ENCODE peak calls at places on chromosomes 13 and 19, in seven cellular contexts. One of them, this sample, is unnamed. For H3K27me3, the result is how much of the 10 kb centered on the place peaks cover.

GRCh38 chr13:43195551-43195950 is 172.2 kb downstream of the DNAJC15 start:
- DNase-seq in AG04450: no peak
- DNase-seq in aorta: no peak
- DNase-seq in dorsolateral prefrontal cortex: no peak
- DNase-seq in IMR-90: no peak
- DNase-seq in lung: no peak
- DNase-seq in MM.1S: no peak
- DNase-seq in this sample: no peak

GRCh38 chr19:55383789-55384575 is at the start of gene TMEM238:
- DNase-seq in MM.1S: peak
- DNase-seq in dorsolateral prefrontal cortex: peak
- DNase-seq in AG04450: no peak
- DNase-seq in lung: peak
- DNase-seq in IMR-90: peak
- DNase-seq in aorta: peak
- DNase-seq in this sample: no peak

GRCh38 chr19:51783373-51783772 is 11.6 kb upstream of the FPR3 start:
- DNase-seq in IMR-90: no peak
- DNase-seq in AG04450: no peak
- DNase-seq in aorta: no peak
- DNase-seq in MM.1S: no peak
- DNase-seq in dorsolateral prefrontal cortex: no peak
- DNase-seq in lung: no peak
- DNase-seq in this sample: no peak

GRCh38 chr13:33057019-33057785 is 41.0 kb downstream of the KL start:
- DNase-seq in IMR-90: peak
- DNase-seq in dorsolateral prefrontal cortex: no peak
- DNase-seq in AG04450: no peak
- DNase-seq in MM.1S: no peak
- DNase-seq in lung: no peak
- DNase-seq in aorta: no peak
- DNase-seq in this sample: peak

GRCh38 chr19:44758596-44758995 is 10.1 kb downstream of the BCL3 start:
- DNase-seq in lung: no peak
- DNase-seq in aorta: no peak
- DNase-seq in AG04450: no peak
- DNase-seq in MM.1S: no peak
- DNase-seq in dorsolateral prefrontal cortex: no peak
- DNase-seq in IMR-90: no peak
- DNase-seq in this sample: no peak

GRCh38 chr19:6800991-6801396 is 28.5 kb downstream of the VAV1 start:
- DNase-seq in IMR-90: peak
- DNase-seq in dorsolateral prefrontal cortex: no peak
- DNase-seq in lung: no peak
- DNase-seq in AG04450: no peak
- DNase-seq in aorta: no peak
- DNase-seq in MM.1S: peak
- DNase-seq in this sample: no peak

GRCh38 chr13:112441226-112441625 is 65.1 kb downstream of the SPACA7 start:
- DNase-seq in lung: no peak
- DNase-seq in AG04450: no peak
- DNase-seq in IMR-90: no peak
- DNase-seq in dorsolateral prefrontal cortex: no peak
- DNase-seq in MM.1S: no peak
- DNase-seq in aorta: peak
- DNase-seq in this sample: no peak

GRCh38 chr13:26549713-26550112 is 7.8 kb upstream of the WASF3 start:
- DNase-seq in dorsolateral prefrontal cortex: no peak
- DNase-seq in MM.1S: no peak
- DNase-seq in aorta: no peak
- DNase-seq in lung: no peak
- DNase-seq in IMR-90: no peak
- DNase-seq in AG04450: no peak
- DNase-seq in this sample: no peak

DNA sequence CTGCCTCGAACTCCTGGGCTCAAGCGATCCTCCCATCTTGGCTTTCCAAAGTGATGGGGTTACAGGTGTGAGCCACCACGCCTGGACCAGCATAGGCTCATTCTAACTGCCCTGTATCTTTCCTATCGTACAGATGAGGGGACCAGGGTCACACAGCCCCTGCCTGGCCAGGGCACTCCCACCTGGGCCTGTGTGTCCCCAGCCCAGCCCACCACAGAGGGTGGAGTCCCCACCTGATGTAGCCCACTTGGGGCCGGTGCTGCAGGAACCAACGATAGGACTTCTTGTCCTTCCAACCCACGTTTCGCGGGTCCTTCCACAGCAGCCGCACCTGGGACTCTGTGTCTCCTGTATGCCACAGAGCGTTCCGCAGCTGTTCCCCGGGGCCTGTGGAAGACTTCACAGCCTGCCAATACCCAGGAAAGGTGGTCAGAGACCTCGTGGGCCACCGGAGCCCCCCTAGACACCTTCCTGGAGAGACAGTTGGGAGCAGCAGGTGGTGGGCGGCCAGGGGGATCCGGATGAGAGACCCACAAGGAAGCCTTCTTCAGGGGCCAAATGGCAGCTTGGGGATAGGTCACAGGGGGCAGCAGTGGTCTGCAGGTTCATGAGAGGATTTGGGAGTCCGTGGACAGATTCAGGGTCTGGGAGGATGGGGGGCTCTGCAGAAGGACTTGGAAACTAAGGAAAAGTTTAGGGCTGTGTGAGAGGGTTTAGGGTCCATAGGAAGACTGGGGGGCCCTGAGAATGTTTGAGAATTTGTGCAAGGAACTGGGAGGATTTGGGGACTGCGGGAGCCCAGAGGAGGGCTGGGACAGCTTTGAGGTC is 6.9 kb downstream of the COMP start:
- DNase-seq in aorta: no peak
- DNase-seq in dorsolateral prefrontal cortex: no peak
- DNase-seq in IMR-90: no peak
- DNase-seq in AG04450: no peak
- DNase-seq in lung: no peak
- DNase-seq in MM.1S: no peak
- DNase-seq in this sample: no peak
- H3K27me3 ChIP-seq in aorta: under half
- H3K27me3 ChIP-seq in dorsolateral prefrontal cortex: under half
- H3K27me3 ChIP-seq in IMR-90: under half
- H3K27me3 ChIP-seq in AG04450: under half
- H3K27me3 ChIP-seq in lung: under half
- H3K27me3 ChIP-seq in MM.1S: under half
- H3K27me3 ChIP-seq in this sample: half or more

GRCh38 chr19:53977429-53977990 is 13.9 kb upstream of the CACNG6 start:
- DNase-seq in dorsolateral prefrontal cortex: peak
- DNase-seq in aorta: peak
- DNase-seq in lung: peak
- DNase-seq in IMR-90: peak
- DNase-seq in AG04450: peak
- DNase-seq in MM.1S: peak
- DNase-seq in this sample: peak
- H3K4me3 ChIP-seq in dorsolateral prefrontal cortex: peak
- H3K4me3 ChIP-seq in aorta: peak
- H3K4me3 ChIP-seq in lung: no peak
- H3K4me3 ChIP-seq in IMR-90: peak
- H3K4me3 ChIP-seq in AG04450: peak
- H3K4me3 ChIP-seq in MM.1S: no peak
- H3K4me3 ChIP-seq in this sample: peak

GRCh38 chr13:21529102-21529893 is 70.2 kb upstream of the ZDHHC20 start:
- DNase-seq in dorsolateral prefrontal cortex: no peak
- DNase-seq in aorta: no peak
- DNase-seq in IMR-90: no peak
- DNase-seq in AG04450: no peak
- DNase-seq in MM.1S: no peak
- DNase-seq in lung: no peak
- DNase-seq in this sample: no peak
- H3K27me3 ChIP-seq in dorsolateral prefrontal cortex: under half
- H3K27me3 ChIP-seq in aorta: under half
- H3K27me3 ChIP-seq in IMR-90: under half
- H3K27me3 ChIP-seq in AG04450: under half
- H3K27me3 ChIP-seq in MM.1S: under half
- H3K27me3 ChIP-seq in lung: under half
- H3K27me3 ChIP-seq in this sample: under half

GRCh38 chr13:106472621-106473020 is 62.8 kb downstream of the EFNB2 start:
- DNase-seq in aorta: no peak
- DNase-seq in IMR-90: no peak
- DNase-seq in AG04450: no peak
- DNase-seq in lung: no peak
- DNase-seq in dorsolateral prefrontal cortex: no peak
- DNase-seq in MM.1S: no peak
- DNase-seq in this sample: no peak

GRCh38 chr13:106477303-106477702 is 58.2 kb downstream of the EFNB2 start:
- DNase-seq in IMR-90: no peak
- DNase-seq in dorsolateral prefrontal cortex: no peak
- DNase-seq in aorta: no peak
- DNase-seq in AG04450: no peak
- DNase-seq in lung: no peak
- DNase-seq in MM.1S: no peak
- DNase-seq in this sample: no peak

GRCh38 chr13:106473174-106473573 is 62.3 kb downstream of the EFNB2 start:
- DNase-seq in AG04450: no peak
- DNase-seq in dorsolateral prefrontal cortex: no peak
- DNase-seq in lung: no peak
- DNase-seq in aorta: no peak
- DNase-seq in MM.1S: no peak
- DNase-seq in IMR-90: no peak
- DNase-seq in this sample: no peak

GRCh38 chr13:106475852-106476251 is 59.6 kb downstream of the EFNB2 start:
- DNase-seq in MM.1S: no peak
- DNase-seq in lung: no peak
- DNase-seq in dorsolateral prefrontal cortex: no peak
- DNase-seq in aorta: no peak
- DNase-seq in IMR-90: no peak
- DNase-seq in AG04450: no peak
- DNase-seq in this sample: no peak

GRCh38 chr13:106474906-106475305 is 60.6 kb downstream of the EFNB2 start:
- DNase-seq in AG04450: no peak
- DNase-seq in lung: no peak
- DNase-seq in MM.1S: no peak
- DNase-seq in IMR-90: no peak
- DNase-seq in aorta: no peak
- DNase-seq in dorsolateral prefrontal cortex: no peak
- DNase-seq in this sample: no peak
- H3K4me3 ChIP-seq in AG04450: no peak
- H3K4me3 ChIP-seq in lung: no peak
- H3K4me3 ChIP-seq in MM.1S: no peak
- H3K4me3 ChIP-seq in IMR-90: no peak
- H3K4me3 ChIP-seq in aorta: no peak
- H3K4me3 ChIP-seq in dorsolateral prefrontal cortex: no peak
- H3K4me3 ChIP-seq in this sample: no peak

GRCh38 chr13:94713556-94714182 is 1.3 kb upstream of the SOX21 start:
- DNase-seq in aorta: no peak
- DNase-seq in lung: no peak
- DNase-seq in AG04450: no peak
- DNase-seq in MM.1S: no peak
- DNase-seq in IMR-90: no peak
- DNase-seq in dorsolateral prefrontal cortex: no peak
- DNase-seq in this sample: no peak
- H3K27me3 ChIP-seq in aorta: under half
- H3K27me3 ChIP-seq in lung: under half
- H3K27me3 ChIP-seq in AG04450: half or more
- H3K27me3 ChIP-seq in MM.1S: under half
- H3K27me3 ChIP-seq in IMR-90: half or more
- H3K27me3 ChIP-seq in dorsolateral prefrontal cortex: under half
- H3K27me3 ChIP-seq in this sample: under half

GRCh38 chr19:11325544-11325943 is 13.9 kb downstream of the RAB3D start:
- DNase-seq in lung: no peak
- DNase-seq in MM.1S: no peak
- DNase-seq in dorsolateral prefrontal cortex: no peak
- DNase-seq in IMR-90: no peak
- DNase-seq in aorta: no peak
- DNase-seq in AG04450: no peak
- DNase-seq in this sample: no peak

GRCh38 chr19:11324079-11324661 is 15.3 kb downstream of the RAB3D start:
- DNase-seq in dorsolateral prefrontal cortex: no peak
- DNase-seq in IMR-90: peak
- DNase-seq in MM.1S: no peak
- DNase-seq in aorta: peak
- DNase-seq in AG04450: peak
- DNase-seq in lung: peak
- DNase-seq in this sample: peak

GRCh38 chr19:11322269-11323024 is 17.0 kb downstream of the RAB3D start:
- DNase-seq in IMR-90: peak
- DNase-seq in dorsolateral prefrontal cortex: no peak
- DNase-seq in MM.1S: no peak
- DNase-seq in aorta: no peak
- DNase-seq in AG04450: no peak
- DNase-seq in lung: no peak
- DNase-seq in this sample: no peak

GRCh38 chr19:11324748-11325389 is 14.6 kb downstream of the RAB3D start:
- DNase-seq in dorsolateral prefrontal cortex: no peak
- DNase-seq in AG04450: no peak
- DNase-seq in aorta: no peak
- DNase-seq in MM.1S: no peak
- DNase-seq in IMR-90: no peak
- DNase-seq in lung: no peak
- DNase-seq in this sample: no peak

DNA sequence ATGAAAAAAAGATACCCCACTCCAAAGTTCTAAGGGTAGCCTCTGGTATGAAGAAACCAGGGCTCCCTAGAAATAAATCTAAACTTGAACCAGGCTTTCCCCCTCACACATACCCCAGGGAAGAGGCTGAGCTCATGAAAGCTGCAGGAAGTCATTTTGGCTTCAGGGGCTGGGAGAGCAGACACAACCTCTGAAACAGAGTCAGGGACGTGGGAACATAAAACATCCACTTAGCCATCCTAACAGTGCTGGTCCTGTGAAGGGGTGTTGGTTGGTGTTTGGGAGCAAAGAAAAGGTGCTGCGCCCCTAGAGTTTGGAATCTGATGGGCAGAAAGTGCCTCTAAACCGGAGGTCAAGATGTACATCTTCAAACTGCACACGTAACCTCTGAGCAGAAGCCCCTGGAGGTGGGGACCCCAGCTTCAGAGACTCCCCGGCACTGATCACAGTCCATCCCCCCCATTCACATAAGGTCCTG is 15.8 kb downstream of the RAB3D start:
- DNase-seq in dorsolateral prefrontal cortex: no peak
- DNase-seq in AG04450: no peak
- DNase-seq in aorta: no peak
- DNase-seq in MM.1S: no peak
- DNase-seq in lung: no peak
- DNase-seq in IMR-90: no peak
- DNase-seq in this sample: no peak
- H3K4me3 ChIP-seq in dorsolateral prefrontal cortex: peak
- H3K4me3 ChIP-seq in AG04450: peak
- H3K4me3 ChIP-seq in aorta: no peak
- H3K4me3 ChIP-seq in MM.1S: no peak
- H3K4me3 ChIP-seq in lung: no peak
- H3K4me3 ChIP-seq in IMR-90: no peak
- H3K4me3 ChIP-seq in this sample: no peak

This sample was measured in tibial artery.